ENCODE peak calls at places on chromosomes 4 and X, in nine cellular contexts. S is neural crest cell, D is cardiac fibroblast, P is astrocyte of the spinal cord, W is progenitor cell of endocrine pancreas, L is K562, Q is GM12865, X is psoas muscle, M is MM.1S. Z is an unnamed sample.
A peak's percentile ranks its signal among the peaks of the same experiment; 100 is the strongest.

GRCh38 chr4:167581449-167581965 is 347.2 kb upstream of the SPOCK3 start:
- DNase-seq in Q (no peak), S (no peak), W (no peak), D (no peak), X (no peak), L (no peak), M (no peak), P (no peak), Z (no peak)

GRCh38 chrX:118855681-118856310 is 32.2 kb downstream of the ZCCHC12 start:
- DNase-seq in W (no peak), X (no peak), S (no peak), D (no peak), Q (no peak), L (no peak), P (no peak), M (no peak), Z (no peak)

GRCh38 chr4:173214231-173214630 is 45.6 kb downstream of the GALNT7 start:
- DNase-seq in L (peak; percentile 45), P (no peak), X (no peak), W (no peak), D (no peak), M (no peak), S (no peak), Q (no peak), Z (no peak)

GRCh38 chr4:101037249-101037648 is 310.1 kb downstream of the PPP3CA start:
- DNase-seq in W (no peak), S (no peak), D (peak; percentile 58), X (no peak), M (no peak), L (no peak), P (no peak), Q (no peak), Z (no peak)

GRCh38 chr4:81215219-81215892 is at the start of gene PRKG2:
- DNase-seq in D (peak; percentile 37), P (peak; percentile 11), Q (no peak), L (no peak), W (no peak), X (no peak), M (no peak), S (no peak), Z (no peak)

GRCh38 chrX:112832481-112833095 is 8.0 kb downstream of the AMOT start:
- DNase-seq in W (no peak), M (peak; percentile 55), L (no peak), X (no peak), S (no peak), D (no peak), Q (no peak), P (peak; percentile 15), Z (peak; percentile 36)

GRCh38 chr4:53605783-53606182 is 14.5 kb upstream of the LNX1 start:
- DNase-seq in X (no peak), W (no peak), S (no peak), L (no peak), Q (no peak), D (no peak), P (no peak), M (no peak), Z (no peak)

GRCh38 chrX:17005712-17006372 is 59.4 kb downstream of the REPS2 start:
- DNase-seq in M (no peak), W (no peak), L (no peak), Q (no peak), P (no peak), D (peak; percentile 54), X (no peak), S (no peak), Z (no peak)

GRCh38 chr4:21387683-21388082 is 560.9 kb downstream of the KCNIP4 start:
- DNase-seq in L (no peak), D (no peak), W (no peak), X (no peak), S (no peak), P (no peak), M (no peak), Q (no peak), Z (no peak)

GRCh38 chr4:3227878-3228675 is 20.9 kb upstream of the MSANTD1 start:
- DNase-seq in M (no peak), Q (no peak), D (no peak), W (no peak), S (no peak), L (no peak), P (no peak), X (peak; percentile 40), Z (no peak)

GRCh38 chrX:22689290-22689689 is 310.5 kb upstream of the DDX53 start:
- DNase-seq in P (peak; percentile 11), Q (no peak), W (no peak), D (peak; percentile 40), X (no peak), S (no peak), M (no peak), L (no peak), Z (no peak)

GRCh38 chr4:5142726-5143125 is 91.4 kb downstream of the STK32B start:
- DNase-seq in S (no peak), D (peak; percentile 50), L (peak; percentile 39), X (no peak), Q (peak; percentile 23), P (peak; percentile 38), W (no peak), M (peak; percentile 24), Z (no peak)

GRCh38 chrX:133085785-133086184 is 11.1 kb downstream of the USP26 start:
- DNase-seq in D (no peak), M (no peak), X (no peak), L (no peak), Q (no peak), P (no peak), W (no peak), S (no peak), Z (no peak)

GRCh38 chr4:149534779-149535178 is 280.9 kb downstream of the IQCM start:
- DNase-seq in M (no peak), P (no peak), Q (no peak), W (no peak), D (no peak), S (no peak), L (no peak), X (no peak), Z (no peak)

GRCh38 chr4:13966241-13967195 is 339.0 kb upstream of the BOD1L1 start:
- DNase-seq in X (no peak), D (peak; percentile 85), L (no peak), W (no peak), S (no peak), M (no peak), Q (no peak), P (peak; percentile 77), Z (no peak)

GRCh38 chr4:243407-243806 is 61.9 kb downstream of the ZNF732 start:
- DNase-seq in M (no peak), W (no peak), L (no peak), S (no peak), X (no peak), P (no peak), D (no peak), Q (no peak), Z (no peak)

GRCh38 chrX:135923353-135923752 is 29.8 kb downstream of the SAGE1 start:
- DNase-seq in S (no peak), W (no peak), D (peak; percentile 0), L (no peak), P (no peak), X (no peak), Q (peak; percentile 0), M (no peak), Z (no peak)

GRCh38 chr4:100984901-100985300 is 362.4 kb downstream of the PPP3CA start:
- DNase-seq in W (no peak), M (no peak), P (peak; percentile 83), D (peak; percentile 80), X (no peak), L (no peak), S (no peak), Q (no peak), Z (no peak)

GRCh38 chrX:11430266-11430665 is 137.1 kb downstream of the AMELX start:
- DNase-seq in L (no peak), X (no peak), Q (no peak), D (no peak), M (no peak), P (no peak), W (no peak), S (no peak), Z (no peak)

GRCh38 chrX:85108165-85108564 is 104.5 kb downstream of the APOOL start:
- DNase-seq in Q (no peak), M (no peak), S (no peak), P (no peak), L (no peak), W (no peak), D (peak; percentile 5), X (no peak), Z (no peak)

GRCh38 chr4:150217192-150217591 is 138.9 kb downstream of the DCLK2 start:
- DNase-seq in P (peak; percentile 85), X (no peak), W (no peak), Q (peak; percentile 22), L (no peak), M (no peak), D (peak; percentile 76), S (no peak), Z (no peak)

GRCh38 chr4:127622923-127623754 is 9.6 kb upstream of the INTU start:
- DNase-seq in W (peak; percentile 46), D (no peak), Q (no peak), M (no peak), L (no peak), P (peak; percentile 54), X (peak; percentile 49), S (peak; percentile 63), Z (peak; percentile 50)

GRCh38 chr4:48403358-48403757 is 62.0 kb downstream of the SLAIN2 start:
- DNase-seq in D (no peak), S (no peak), L (no peak), P (no peak), Q (no peak), X (no peak), W (no peak), M (no peak), Z (no peak)
- TF ChIP-seq CTCF in D (no peak), S (no peak), L (no peak), P (no peak), Q (no peak), X (no peak), W (no peak), M (no peak), Z (no peak)

GRCh38 chr4:15955670-15956069 is 7.3 kb downstream of the FGFBP2 start:
- DNase-seq in Q (no peak), W (no peak), P (peak; percentile 17), L (no peak), X (no peak), M (peak; percentile 12), S (no peak), D (peak; percentile 24), Z (no peak)
- TF ChIP-seq CTCF in Q (no peak), W (no peak), P (peak; percentile 49), L (no peak), X (no peak), M (no peak), S (no peak), D (peak; percentile 44), Z (no peak)

GRCh38 chr4:29970626-29971025 is 749.5 kb upstream of the PCDH7 start:
- DNase-seq in M (no peak), L (no peak), P (peak; percentile 1), X (no peak), Q (no peak), D (no peak), W (no peak), S (no peak), Z (no peak)
- TF ChIP-seq CTCF in M (no peak), L (no peak), P (peak; percentile 35), X (no peak), Q (no peak), D (no peak), W (peak; percentile 48), S (peak; percentile 39), Z (no peak)

DNA sequence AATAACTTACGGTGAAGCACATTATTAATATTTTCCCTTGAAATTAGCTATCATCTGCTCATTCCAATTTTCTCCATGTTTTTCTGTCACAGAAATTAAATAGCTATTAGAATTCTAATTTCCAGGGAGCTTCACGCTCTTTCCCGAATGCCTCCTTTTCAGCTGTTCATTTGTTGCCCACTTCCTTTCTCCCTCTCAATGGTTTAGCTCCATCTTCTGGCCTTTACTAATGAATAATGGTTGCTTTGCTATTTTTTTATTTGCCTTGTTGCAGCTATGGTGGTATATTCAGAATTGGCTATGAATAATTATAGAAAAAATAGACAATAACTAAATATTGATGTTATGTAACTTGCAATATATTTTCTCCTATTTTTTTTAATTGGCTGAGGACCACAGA is 70.5 kb downstream of the GRIA2 start:
- DNase-seq in P (no peak), Q (no peak), X (no peak), M (no peak), L (no peak), D (no peak), S (no peak), W (no peak), Z (no peak)
- TF ChIP-seq CTCF in P (no peak), Q (no peak), X (no peak), M (no peak), L (no peak), D (no peak), S (no peak), W (no peak), Z (no peak)